ENCODE peak calls at places on chromosome 2, in eight cellular contexts. K, G, T, P, N, Q, V and B are unnamed samples.

GRCh38 chr2:166334800-166335199 is 40.9 kb downstream of the SCN9A start:
- DNase-seq in N (no peak), G (no peak), T (no peak), V (no peak), K (peak), Q (no peak), P (no peak), B (peak)

GRCh38 chr2:233098615-233099014 is 38.5 kb downstream of the INPP5D start:
- DNase-seq in N (no peak), G (no peak), P (peak), Q (no peak), T (no peak), K (no peak), V (no peak), B (no peak)

GRCh38 chr2:20496069-20496468 is 49.2 kb downstream of the RHOB start:
- DNase-seq in T (peak), G (no peak), P (no peak), K (no peak), Q (no peak), N (no peak), V (no peak), B (no peak)

GRCh38 chr2:141316103-141316502 is 814.7 kb downstream of the LRP1B start:
- DNase-seq in V (no peak), T (no peak), P (no peak), K (no peak), G (no peak), Q (no peak), N (no peak), B (no peak)

GRCh38 chr2:120885311-120885710 is 149.6 kb downstream of the GLI2 start:
- DNase-seq in N (no peak), T (no peak), V (no peak), K (no peak), P (no peak), Q (no peak), G (no peak), B (peak)

GRCh38 chr2:240622631-240623235 is 2.5 kb upstream of the GPR35 start:
- DNase-seq in G (no peak), Q (no peak), T (no peak), V (peak), N (peak), P (peak), K (no peak), B (no peak)

GRCh38 chr2:66414896-66415295 is 20.0 kb upstream of the MEIS1 start:
- DNase-seq in P (no peak), K (no peak), V (no peak), Q (no peak), N (no peak), G (no peak), T (no peak), B (no peak)

GRCh38 chr2:88871336-88871735 is 179.9 kb downstream of the RPIA start:
- DNase-seq in T (no peak), N (no peak), V (no peak), P (no peak), G (no peak), Q (no peak), K (no peak), B (no peak)

GRCh38 chr2:239182981-239183791 is 217.6 kb downstream of the HDAC4 start:
- DNase-seq in Q (no peak), P (no peak), T (no peak), N (no peak), V (no peak), G (no peak), K (no peak), B (no peak)

GRCh38 chr2:190088917-190089316 is 26.4 kb upstream of the MSTN start:
- DNase-seq in V (peak), P (peak), T (peak), N (peak), Q (peak), G (no peak), K (peak), B (peak)

GRCh38 chr2:156663757-156664409 is 227.7 kb downstream of the GPD2 start:
- DNase-seq in T (no peak), K (no peak), P (no peak), G (no peak), V (no peak), Q (no peak), N (no peak), B (no peak)

GRCh38 chr2:24076849-24077534 is 866 bp upstream of the SF3B6 start:
- DNase-seq in G (no peak), P (no peak), N (no peak), V (no peak), K (no peak), Q (peak), T (no peak), B (peak)

GRCh38 chr2:187982668-187983067 is 309.0 kb upstream of the GULP1 start:
- DNase-seq in K (no peak), Q (peak), G (no peak), N (no peak), V (no peak), P (no peak), T (peak), B (no peak)

GRCh38 chr2:223100061-223100511 is 48.1 kb downstream of the KCNE4 start:
- DNase-seq in P (no peak), T (no peak), K (peak), N (no peak), Q (no peak), G (no peak), V (no peak), B (no peak)

GRCh38 chr2:97727296-97727695 is 13.9 kb downstream of the ZAP70 start:
- DNase-seq in Q (no peak), P (no peak), K (no peak), G (no peak), N (no peak), T (no peak), V (no peak), B (no peak)

GRCh38 chr2:65388051-65388531 is 44.3 kb downstream of the SPRED2 start:
- DNase-seq in K (no peak), P (no peak), V (no peak), T (no peak), Q (peak), G (peak), N (no peak), B (no peak)

GRCh38 chr2:38464971-38465788 is 88.1 kb upstream of the ATL2 start:
- DNase-seq in P (no peak), G (no peak), T (no peak), Q (no peak), K (no peak), V (no peak), N (no peak), B (no peak)